ENCODE peak calls at places on chromosomes 4 and X, in nine cellular contexts. T is ovary, C is posterior cingulate gyrus, I is NCI-H1694, Y is astrocyte of the spinal cord, L is RKO, A is SIG-M5, V is occipital lobe, Q is NCI-H345. F is an unnamed sample.

GRCh38 chr4:107616838-107617389 is 103.1 kb downstream of the PAPSS1 start:
- DNase-seq in T (no peak), C (no peak), I (no peak), Y (no peak), L (no peak), A (no peak), V (no peak), Q (no peak), F (no peak)

GRCh38 chr4:13992975-13993495 is 365.5 kb upstream of the BOD1L1 start:
- DNase-seq in T (no peak), C (no peak), I (no peak), Y (no peak), L (no peak), A (no peak), V (no peak), Q (no peak), F (no peak)

GRCh38 chr4:2413821-2414610 is 4.4 kb downstream of the ZFYVE28 start:
- DNase-seq in T (no peak), C (no peak), I (no peak), Y (no peak), L (peak), A (no peak), V (no peak), Q (no peak), F (no peak)

GRCh38 chr4:102535398-102536082 is 34.4 kb downstream of the NFKB1 start:
- DNase-seq in T (no peak), C (no peak), I (no peak), Y (peak), L (peak), A (no peak), V (no peak), Q (no peak), F (no peak)

GRCh38 chrX:109327271-109327670 is 154.6 kb downstream of the GUCY2F start:
- DNase-seq in T (no peak), C (no peak), I (no peak), Y (peak), L (no peak), A (no peak), V (no peak), Q (no peak), F (no peak)

GRCh38 chrX:151711787-151712186 is 4.0 kb upstream of the FATE1 start:
- DNase-seq in T (no peak), C (no peak), I (no peak), Y (no peak), L (no peak), A (no peak), V (no peak), Q (no peak), F (no peak)

GRCh38 chr4:158170691-158171455 is 2.0 kb downstream of the GASK1B start:
- DNase-seq in T (peak), C (peak), I (no peak), Y (no peak), L (no peak), A (no peak), V (no peak), Q (no peak), F (peak)

GRCh38 chr4:2535386-2536192 is 858 bp upstream of the FAM193A start:
- DNase-seq in T (peak), C (peak), I (no peak), Y (peak), L (peak), A (peak), V (no peak), Q (peak), F (peak)

GRCh38 chrX:136318895-136319597 is 18.3 kb downstream of the ADGRG4 start:
- DNase-seq in T (no peak), C (no peak), I (peak), Y (no peak), L (no peak), A (no peak), V (no peak), Q (no peak), F (no peak)

GRCh38 chr4:70544279-70544870 is 26.0 kb downstream of the AMTN start:
- DNase-seq in T (no peak), C (no peak), I (no peak), Y (peak), L (peak), A (no peak), V (no peak), Q (no peak), F (no peak)

F was measured in BE2C.